ENCODE peak calls at places on chromosome X, in six cellular contexts. L, X, T, E, M and I are unnamed samples.

GRCh38 chrX:153864101-153864500 is 21.9 kb downstream of the L1CAM start:
- DNase-seq in L (no peak), X (no peak), T (no peak), E (no peak), M (no peak), I (no peak)

GRCh38 chrX:53682885-53683555 is 3.5 kb downstream of the HUWE1 start:
- DNase-seq in L (peak), X (peak), T (peak), E (peak), M (peak), I (peak)

GRCh38 chrX:40652664-40653063 is 5.3 kb upstream of the CXorf38 start:
- DNase-seq in L (no peak), X (no peak), T (no peak), E (no peak), M (no peak), I (no peak)

GRCh38 chrX:71990518-71990917 is 79.9 kb downstream of the NHSL2 start:
- DNase-seq in L (no peak), X (no peak), T (no peak), E (peak), M (no peak), I (no peak)

GRCh38 chrX:142040906-142041305 is 137.2 kb downstream of the MAGEC1 start:
- DNase-seq in L (no peak), X (no peak), T (no peak), E (no peak), M (no peak), I (no peak)

GRCh38 chrX:68480969-68481368 is 17.9 kb upstream of the YIPF6 start:
- DNase-seq in L (no peak), X (no peak), T (no peak), E (no peak), M (no peak), I (no peak)

GRCh38 chrX:131366387-131366786 is 77.3 kb upstream of the IGSF1 start:
- DNase-seq in L (no peak), X (no peak), T (peak), E (no peak), M (peak), I (no peak)

GRCh38 chrX:108537005-108537404 is 97.4 kb downstream of the COL4A5 start:
- DNase-seq in L (peak), X (peak), T (peak), E (peak), M (peak), I (no peak)

GRCh38 chrX:56233100-56233499 is 944 bp downstream of the KLF8 start:
- DNase-seq in L (no peak), X (no peak), T (peak), E (no peak), M (no peak), I (no peak)

GRCh38 chrX:154409222-154409871 is at the start of gene DNASE1L1:
- DNase-seq in L (peak), X (no peak), T (peak), E (peak), M (no peak), I (no peak)

GRCh38 chrX:4825550-4825949 is 1112.1 kb upstream of the PRKX start:
- DNase-seq in L (no peak), X (no peak), T (no peak), E (no peak), M (peak), I (no peak)